ENCODE peak calls at places on chromosomes 11 and 22, in seven cellular contexts. L is PC-3, G is mammary epithelial cell, O is RWPE1, N is GM10248, B is tibial nerve, I is IMR-90. E is an unnamed sample.
A peak's percentile ranks its signal among the peaks of the same experiment; 100 is the strongest.

GRCh38 chr22:24433868-24434471 is 6.6 kb downstream of the ADORA2A start:
- DNase-seq in L (peak; percentile 59), O (no peak), N (peak; percentile 86), I (peak; percentile 73), B (peak; percentile 43), G (peak; percentile 54), E (no peak)

GRCh38 chr11:121657191-121657590 is 204.4 kb upstream of the SORL1-AS1 start:
- DNase-seq in G (no peak), N (no peak), B (no peak), L (no peak), I (no peak), O (no peak), E (no peak)

GRCh38 chr22:45296628-45297297 is 12.0 kb downstream of the UPK3A start:
- DNase-seq in I (no peak), G (no peak), O (no peak), B (no peak), L (no peak), N (peak; percentile 43), E (no peak)

GRCh38 chr11:92765965-92766371 is 203.5 kb upstream of the MTNR1B start:
- DNase-seq in O (no peak), L (no peak), I (peak; percentile 2), G (no peak), N (no peak), B (peak; percentile 8), E (no peak)

GRCh38 chr11:120467627-120468026 is 43.9 kb upstream of the GRIK4 start:
- DNase-seq in N (no peak), I (peak; percentile 48), G (peak; percentile 7), O (no peak), L (peak; percentile 85), B (no peak), E (no peak)

GRCh38 chr11:61555051-61555969 is 25.6 kb downstream of the SYT7 start:
- DNase-seq in N (no peak), I (no peak), L (peak; percentile 44), B (no peak), O (no peak), G (no peak), E (peak; percentile 85)

GRCh38 chr22:36641902-36642640 is 61.5 kb downstream of the CACNG2 start:
- DNase-seq in I (peak; percentile 36), B (no peak), N (no peak), G (peak; percentile 88), L (peak; percentile 69), O (peak; percentile 74), E (no peak)

GRCh38 chr11:62479631-62480201 is 60.9 kb downstream of the SCGB1A1 start:
- DNase-seq in B (peak; percentile 16), L (no peak), I (no peak), N (no peak), G (no peak), O (no peak), E (no peak)

GRCh38 chr11:100815787-100816330 is 128.8 kb downstream of the ARHGAP42 start:
- DNase-seq in I (no peak), O (no peak), B (no peak), G (no peak), N (no peak), L (no peak), E (no peak)

GRCh38 chr11:80155412-80156017 is 714.7 kb upstream of the TENM4 start:
- DNase-seq in B (no peak), G (peak; percentile 17), O (peak; percentile 17), N (peak; percentile 6), I (peak; percentile 37), L (peak; percentile 54), E (peak; percentile 7)

GRCh38 chr22:26679003-26679629 is 21.7 kb downstream of the MIAT start:
- DNase-seq in L (peak; percentile 76), N (peak; percentile 81), O (peak; percentile 59), B (peak; percentile 79), I (peak; percentile 71), G (peak; percentile 54), E (peak; percentile 73)

GRCh38 chr22:20957691-20958440 is 9.2 kb upstream of the AIFM3 start:
- DNase-seq in I (no peak), G (no peak), L (peak; percentile 51), B (no peak), O (no peak), N (peak; percentile 73), E (peak; percentile 46)

GRCh38 chr11:69075421-69076128 is 26.8 kb downstream of the TPCN2 start:
- DNase-seq in I (peak; percentile 99), L (peak; percentile 81), N (no peak), O (no peak), G (peak; percentile 99), B (peak; percentile 90), E (no peak)

GRCh38 chr11:67639438-67639859 is at the start of gene TBX10:
- DNase-seq in L (no peak), B (no peak), O (no peak), I (no peak), N (no peak), G (no peak), E (no peak)

DNA sequence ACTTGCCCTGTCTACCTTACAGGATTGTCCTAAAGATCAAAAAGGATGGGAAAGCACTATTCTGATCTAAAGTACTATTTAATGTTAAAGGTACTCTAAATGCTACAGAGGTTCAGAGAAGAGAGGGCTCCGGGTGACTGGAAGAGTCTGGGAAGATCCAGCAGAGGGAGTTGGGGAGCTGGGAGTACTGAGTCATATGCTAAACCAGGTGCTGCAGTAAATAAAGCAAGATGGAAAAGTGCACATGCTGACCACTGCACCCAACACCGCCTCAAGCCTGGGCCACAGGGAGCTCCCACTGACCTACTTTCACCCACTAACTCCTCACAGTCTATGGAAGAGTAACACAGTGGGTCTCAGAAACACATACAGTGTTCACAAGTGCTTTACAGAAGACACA is 49.3 kb downstream of the WT1 start:
- DNase-seq in G (peak; percentile 47), L (peak; percentile 64), B (no peak), I (peak; percentile 41), N (no peak), O (peak; percentile 62), E (peak; percentile 29)
- TF ChIP-seq CTCF in G (peak; percentile 60), L (peak; percentile 69), B (no peak), I (peak; percentile 37), N (peak; percentile 20), O (peak; percentile 23), E (peak; percentile 53)

GRCh38 chr11:82731691-82732277 is 1.9 kb downstream of the FAM181B start:
- DNase-seq in I (no peak), O (no peak), G (no peak), N (no peak), B (no peak), L (no peak), E (no peak)

GRCh38 chr11:82733444-82734119 is at the start of gene FAM181B:
- DNase-seq in L (no peak), B (peak; percentile 31), N (peak; percentile 23), G (peak; percentile 32), I (no peak), O (peak; percentile 24), E (peak; percentile 65)

GRCh38 chr11:82732348-82732733 is 1.3 kb downstream of the FAM181B start:
- DNase-seq in L (no peak), G (no peak), I (no peak), O (no peak), B (no peak), N (no peak), E (no peak)

GRCh38 chr11:82734120-82734479 is 436 bp upstream of the FAM181B start:
- DNase-seq in L (no peak), O (no peak), B (no peak), G (no peak), I (no peak), N (no peak), E (no peak)

DNA sequence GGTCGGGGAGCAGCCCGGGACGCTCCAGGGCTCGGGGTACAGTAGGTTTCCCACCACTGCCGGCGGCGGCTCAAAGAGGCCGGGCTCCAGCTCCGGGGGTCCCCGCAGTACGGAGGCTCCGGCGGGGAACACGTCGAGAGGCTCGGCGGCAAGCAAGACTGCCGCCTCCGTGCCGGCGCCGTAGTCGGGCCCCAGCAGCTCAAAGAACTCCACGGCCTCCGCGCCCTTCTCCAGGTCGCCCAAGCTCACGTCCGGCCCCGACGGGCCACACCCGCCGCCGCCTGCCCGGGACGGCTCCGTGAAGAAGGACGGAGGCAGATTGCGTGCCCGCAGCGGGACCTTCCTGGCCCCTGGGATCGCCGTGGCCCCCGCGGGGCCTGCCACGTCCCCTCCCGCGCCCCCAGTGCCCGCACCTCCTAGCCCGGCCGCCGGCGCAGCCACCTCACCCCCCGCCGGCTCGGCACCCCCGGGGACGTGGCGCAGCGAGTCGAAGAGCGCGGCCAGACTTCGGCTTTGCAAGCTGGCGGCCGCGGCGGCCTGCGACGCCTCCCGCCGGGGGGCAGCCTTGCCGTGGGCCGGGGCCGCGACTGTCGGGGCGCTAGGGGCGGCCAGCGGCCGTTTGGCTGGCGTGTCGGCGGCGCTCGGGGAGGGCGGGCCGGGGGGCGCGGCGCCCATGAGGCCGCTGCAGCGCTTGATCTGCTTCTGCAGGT is 775 bp downstream of the FAM181B start:
- DNase-seq in O (peak; percentile 25), N (no peak), B (no peak), I (no peak), L (no peak), G (no peak), E (peak; percentile 25)
- TF ChIP-seq CTCF in O (no peak), N (no peak), B (no peak), I (no peak), L (no peak), G (no peak), E (no peak)

GRCh38 chr11:44315947-44316387 is 6.0 kb upstream of the ALX4 start:
- DNase-seq in O (no peak), B (no peak), G (peak; percentile 31), L (no peak), N (no peak), I (peak; percentile 22), E (no peak)
- TF ChIP-seq CTCF in O (no peak), B (no peak), G (no peak), L (no peak), N (no peak), I (no peak), E (no peak)

GRCh38 chr22:31691408-31691807 is 29.4 kb upstream of the PISD start:
- DNase-seq in O (no peak), B (no peak), L (no peak), N (no peak), I (no peak), G (no peak), E (no peak)
- TF ChIP-seq CTCF in O (no peak), B (no peak), L (no peak), N (no peak), I (no peak), G (no peak), E (no peak)

E was measured in WERI-Rb-1.